ENCODE peak calls at places on chromosomes 4 and X, in eight cellular contexts. One of them, this sample, is unnamed.

GRCh38 chrX:47133493-47133892 is 11.0 kb downstream of the NDUFB11 start:
- DNase-seq in left lung: no peak
- DNase-seq in NCI-H774: no peak
- DNase-seq in psoas muscle: no peak
- DNase-seq in C1 segment of cervical spinal cord: no peak
- DNase-seq in T-helper 9 cell: no peak
- DNase-seq in neural crest cell: no peak
- DNase-seq in RWPE1: no peak
- DNase-seq in this sample: no peak

GRCh38 chrX:99091459-99091858 is 1318.6 kb downstream of the PCDH19 start:
- DNase-seq in RWPE1: no peak
- DNase-seq in left lung: no peak
- DNase-seq in NCI-H774: no peak
- DNase-seq in psoas muscle: no peak
- DNase-seq in C1 segment of cervical spinal cord: no peak
- DNase-seq in neural crest cell: no peak
- DNase-seq in T-helper 9 cell: no peak
- DNase-seq in this sample: no peak

GRCh38 chr4:152369203-152369902 is 166.5 kb downstream of the FBXW7 start:
- DNase-seq in psoas muscle: no peak
- DNase-seq in T-helper 9 cell: no peak
- DNase-seq in C1 segment of cervical spinal cord: no peak
- DNase-seq in left lung: no peak
- DNase-seq in RWPE1: no peak
- DNase-seq in neural crest cell: no peak
- DNase-seq in NCI-H774: no peak
- DNase-seq in this sample: no peak

GRCh38 chrX:108186811-108187210 is 95.2 kb downstream of the ATG4A start:
- DNase-seq in neural crest cell: no peak
- DNase-seq in left lung: no peak
- DNase-seq in T-helper 9 cell: no peak
- DNase-seq in psoas muscle: no peak
- DNase-seq in NCI-H774: no peak
- DNase-seq in RWPE1: peak
- DNase-seq in C1 segment of cervical spinal cord: no peak
- DNase-seq in this sample: no peak

GRCh38 chr4:179313823-179314222 is 1871.6 kb upstream of the AGA start:
- DNase-seq in left lung: no peak
- DNase-seq in NCI-H774: no peak
- DNase-seq in psoas muscle: no peak
- DNase-seq in C1 segment of cervical spinal cord: no peak
- DNase-seq in T-helper 9 cell: no peak
- DNase-seq in RWPE1: no peak
- DNase-seq in neural crest cell: no peak
- DNase-seq in this sample: no peak

GRCh38 chrX:16459008-16459407 is 190.9 kb upstream of the S100G start:
- DNase-seq in RWPE1: no peak
- DNase-seq in left lung: no peak
- DNase-seq in C1 segment of cervical spinal cord: no peak
- DNase-seq in psoas muscle: no peak
- DNase-seq in T-helper 9 cell: no peak
- DNase-seq in neural crest cell: no peak
- DNase-seq in NCI-H774: no peak
- DNase-seq in this sample: no peak

GRCh38 chr4:44583393-44583792 is 68.0 kb downstream of the YIPF7 start:
- DNase-seq in NCI-H774: no peak
- DNase-seq in C1 segment of cervical spinal cord: no peak
- DNase-seq in neural crest cell: no peak
- DNase-seq in left lung: no peak
- DNase-seq in psoas muscle: no peak
- DNase-seq in RWPE1: no peak
- DNase-seq in T-helper 9 cell: no peak
- DNase-seq in this sample: no peak

GRCh38 chrX:40132751-40133150 is 35.0 kb upstream of the BCOR start:
- DNase-seq in NCI-H774: no peak
- DNase-seq in neural crest cell: no peak
- DNase-seq in RWPE1: peak
- DNase-seq in T-helper 9 cell: no peak
- DNase-seq in left lung: peak
- DNase-seq in C1 segment of cervical spinal cord: no peak
- DNase-seq in psoas muscle: peak
- DNase-seq in this sample: no peak

GRCh38 chrX:40012039-40012799 is 85.5 kb downstream of the BCOR start:
- DNase-seq in RWPE1: peak
- DNase-seq in T-helper 9 cell: no peak
- DNase-seq in left lung: no peak
- DNase-seq in NCI-H774: peak
- DNase-seq in C1 segment of cervical spinal cord: no peak
- DNase-seq in neural crest cell: no peak
- DNase-seq in psoas muscle: peak
- DNase-seq in this sample: no peak

GRCh38 chr4:139835006-139835405 is 169.4 kb downstream of the MGST2 start:
- DNase-seq in C1 segment of cervical spinal cord: no peak
- DNase-seq in left lung: no peak
- DNase-seq in psoas muscle: no peak
- DNase-seq in NCI-H774: no peak
- DNase-seq in RWPE1: no peak
- DNase-seq in T-helper 9 cell: no peak
- DNase-seq in neural crest cell: no peak
- DNase-seq in this sample: no peak

GRCh38 chr4:95593992-95594391 is 45.2 kb upstream of the UNC5C start:
- DNase-seq in psoas muscle: no peak
- DNase-seq in T-helper 9 cell: no peak
- DNase-seq in C1 segment of cervical spinal cord: no peak
- DNase-seq in left lung: no peak
- DNase-seq in NCI-H774: no peak
- DNase-seq in RWPE1: no peak
- DNase-seq in neural crest cell: no peak
- DNase-seq in this sample: no peak

GRCh38 chrX:1496076-1496475 is 40.9 kb downstream of the P2RY8 start:
- DNase-seq in neural crest cell: no peak
- DNase-seq in C1 segment of cervical spinal cord: no peak
- DNase-seq in RWPE1: no peak
- DNase-seq in psoas muscle: no peak
- DNase-seq in NCI-H774: no peak
- DNase-seq in T-helper 9 cell: no peak
- DNase-seq in left lung: no peak
- DNase-seq in this sample: no peak

GRCh38 chr4:118279328-118279727 is 73.5 kb downstream of the PRSS12 start:
- DNase-seq in T-helper 9 cell: no peak
- DNase-seq in C1 segment of cervical spinal cord: no peak
- DNase-seq in left lung: no peak
- DNase-seq in NCI-H774: no peak
- DNase-seq in neural crest cell: no peak
- DNase-seq in RWPE1: no peak
- DNase-seq in psoas muscle: no peak
- DNase-seq in this sample: no peak

GRCh38 chrX:123814343-123814742 is 45.5 kb upstream of the XIAP start:
- DNase-seq in left lung: no peak
- DNase-seq in T-helper 9 cell: no peak
- DNase-seq in RWPE1: no peak
- DNase-seq in neural crest cell: no peak
- DNase-seq in psoas muscle: no peak
- DNase-seq in C1 segment of cervical spinal cord: no peak
- DNase-seq in NCI-H774: no peak
- DNase-seq in this sample: no peak

GRCh38 chr4:124206779-124207605 is 505.5 kb downstream of the ANKRD50 start:
- DNase-seq in C1 segment of cervical spinal cord: no peak
- DNase-seq in NCI-H774: no peak
- DNase-seq in psoas muscle: no peak
- DNase-seq in neural crest cell: no peak
- DNase-seq in RWPE1: no peak
- DNase-seq in left lung: no peak
- DNase-seq in T-helper 9 cell: no peak
- DNase-seq in this sample: no peak

GRCh38 chrX:109890910-109891502 is 111.9 kb upstream of the TMEM164 start:
- DNase-seq in C1 segment of cervical spinal cord: no peak
- DNase-seq in T-helper 9 cell: peak
- DNase-seq in RWPE1: peak
- DNase-seq in NCI-H774: peak
- DNase-seq in left lung: no peak
- DNase-seq in neural crest cell: peak
- DNase-seq in psoas muscle: peak
- DNase-seq in this sample: peak

GRCh38 chrX:39336709-39337294 is 535.5 kb downstream of the MID1IP1 start:
- DNase-seq in C1 segment of cervical spinal cord: no peak
- DNase-seq in T-helper 9 cell: no peak
- DNase-seq in left lung: no peak
- DNase-seq in RWPE1: no peak
- DNase-seq in neural crest cell: no peak
- DNase-seq in psoas muscle: no peak
- DNase-seq in NCI-H774: no peak
- DNase-seq in this sample: peak

GRCh38 chr4:7938513-7939376 is 916 bp downstream of the AFAP1 start:
- DNase-seq in T-helper 9 cell: peak
- DNase-seq in left lung: no peak
- DNase-seq in C1 segment of cervical spinal cord: no peak
- DNase-seq in NCI-H774: no peak
- DNase-seq in RWPE1: peak
- DNase-seq in neural crest cell: peak
- DNase-seq in psoas muscle: no peak
- DNase-seq in this sample: no peak

GRCh38 chr4:93042746-93043145 is 739.0 kb downstream of the GRID2 start:
- DNase-seq in C1 segment of cervical spinal cord: no peak
- DNase-seq in psoas muscle: no peak
- DNase-seq in NCI-H774: no peak
- DNase-seq in T-helper 9 cell: no peak
- DNase-seq in left lung: no peak
- DNase-seq in neural crest cell: no peak
- DNase-seq in RWPE1: no peak
- DNase-seq in this sample: no peak

GRCh38 chr4:186725422-186726149 is 1.9 kb upstream of the FAT1 start:
- DNase-seq in RWPE1: peak
- DNase-seq in left lung: peak
- DNase-seq in NCI-H774: peak
- DNase-seq in T-helper 9 cell: no peak
- DNase-seq in neural crest cell: peak
- DNase-seq in C1 segment of cervical spinal cord: no peak
- DNase-seq in psoas muscle: peak
- DNase-seq in this sample: no peak

GRCh38 chrX:108001218-108001814 is 19.1 kb upstream of the TEX13B start:
- DNase-seq in C1 segment of cervical spinal cord: no peak
- DNase-seq in RWPE1: no peak
- DNase-seq in neural crest cell: no peak
- DNase-seq in left lung: no peak
- DNase-seq in NCI-H774: no peak
- DNase-seq in T-helper 9 cell: no peak
- DNase-seq in psoas muscle: no peak
- DNase-seq in this sample: no peak